ENCODE peak calls at places on chromosome 18, in four cellular contexts. S is omental fat pad, B is PC-3, I is Calu3. V is an unnamed sample.
A peak's percentile ranks its signal among the peaks of the same experiment; 100 is the strongest.

GRCh38 chr18:12307251-12307736 is 747 bp upstream of the TUBB6 start:
- DNase-seq in S (no peak), B (no peak), I (no peak), V (peak; percentile 42)

GRCh38 chr18:44969214-44969842 is 288.6 kb downstream of the SETBP1 start:
- DNase-seq in S (no peak), B (no peak), I (no peak), V (no peak)

GRCh38 chr18:56787392-56787791 is 136.2 kb downstream of the WDR7 start:
- DNase-seq in S (no peak), B (no peak), I (no peak), V (no peak)

GRCh38 chr18:3281456-3282400 is 19.8 kb downstream of the MYL12B start:
- DNase-seq in S (no peak), B (peak; percentile 96), I (no peak), V (peak; percentile 80)

GRCh38 chr18:76458522-76459311 is 36.3 kb downstream of the ZNF516 start:
- DNase-seq in S (no peak), B (no peak), I (no peak), V (no peak)

GRCh38 chr18:77205769-77206168 is 43.9 kb upstream of the GALR1 start:
- DNase-seq in S (no peak), B (no peak), I (no peak), V (no peak)

GRCh38 chr18:36811430-36811829 is 17.4 kb downstream of the TPGS2 start:
- DNase-seq in S (no peak), B (no peak), I (no peak), V (no peak)

GRCh38 chr18:59484796-59485328 is 125.8 kb upstream of the LMAN1 start:
- DNase-seq in S (no peak), B (peak; percentile 14), I (no peak), V (peak; percentile 85)

DNA sequence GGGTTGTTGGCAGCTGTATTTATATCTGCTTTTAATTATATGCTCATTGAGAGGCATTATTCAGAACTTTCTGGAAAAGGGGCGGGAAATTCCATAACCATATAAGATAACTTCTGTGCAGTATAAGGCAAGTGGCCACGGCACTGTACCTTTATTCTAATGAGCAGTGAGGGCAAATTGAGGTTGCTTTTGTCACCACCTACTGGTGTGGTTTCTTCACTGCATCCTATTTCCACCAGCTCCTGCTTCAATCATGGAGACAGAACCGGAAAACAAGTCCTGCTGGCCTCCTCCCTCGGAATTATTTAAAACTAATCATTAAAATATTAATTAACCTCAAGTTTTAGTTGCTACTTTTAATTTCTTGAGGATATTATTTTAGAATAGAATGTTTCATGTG is 759.4 kb downstream of the CBLN2 start:
- DNase-seq in S (no peak), B (peak; percentile 46), I (no peak), V (peak; percentile 34)
- TF ChIP-seq CTCF in S (no peak), B (peak; percentile 53), I (no peak), V (peak; percentile 49)

GRCh38 chr18:43396266-43396665 is 119.0 kb upstream of the SYT4 start:
- DNase-seq in S (no peak), B (peak; percentile 1), I (no peak), V (peak; percentile 33)
- TF ChIP-seq CTCF in S (no peak), B (peak; percentile 46), I (no peak), V (peak; percentile 49)

GRCh38 chr18:71001597-71001996 is 712.8 kb downstream of the SOCS6 start:
- DNase-seq in S (no peak), B (peak; percentile 24), I (no peak), V (no peak)

GRCh38 chr18:70998490-70998889 is 709.6 kb downstream of the SOCS6 start:
- DNase-seq in S (no peak), B (peak; percentile 9), I (no peak), V (peak; percentile 23)
- TF ChIP-seq CTCF in S (no peak), B (peak; percentile 21), I (no peak), V (no peak)

GRCh38 chr18:52484977-52485376 is 145.0 kb downstream of the DCC start:
- DNase-seq in S (no peak), B (peak; percentile 3), I (no peak), V (no peak)
- TF ChIP-seq CTCF in S (no peak), B (peak; percentile 26), I (no peak), V (no peak)

GRCh38 chr18:54776282-54776977 is 51.8 kb upstream of the RAB27B start:
- DNase-seq in S (no peak), B (peak; percentile 97), I (peak; percentile 81), V (peak; percentile 98)

GRCh38 chr18:54774971-54775665 is 53.2 kb upstream of the RAB27B start:
- DNase-seq in S (no peak), B (no peak), I (no peak), V (peak; percentile 69)

GRCh38 chr18:54774423-54774822 is 53.9 kb upstream of the RAB27B start:
- DNase-seq in S (no peak), B (no peak), I (no peak), V (no peak)

GRCh38 chr18:54777118-54777791 is 51.0 kb upstream of the RAB27B start:
- DNase-seq in S (no peak), B (peak; percentile 36), I (no peak), V (no peak)

GRCh38 chr18:54775686-54776085 is 52.6 kb upstream of the RAB27B start:
- DNase-seq in S (no peak), B (peak; percentile 77), I (peak; percentile 73), V (peak; percentile 78)
- TF ChIP-seq CTCF in S (no peak), B (peak; percentile 70), I (peak; percentile 70), V (peak; percentile 41)

GRCh38 chr18:23154823-23155517 is 19.7 kb downstream of the CABLES1 start:
- DNase-seq in S (no peak), B (peak; percentile 56), I (no peak), V (no peak)

GRCh38 chr18:23154021-23154420 is 18.7 kb downstream of the CABLES1 start:
- DNase-seq in S (no peak), B (no peak), I (no peak), V (no peak)

GRCh38 chr18:23155537-23155936 is 20.3 kb downstream of the CABLES1 start:
- DNase-seq in S (no peak), B (peak; percentile 54), I (no peak), V (peak; percentile 26)

GRCh38 chr18:23158058-23158457 is 22.8 kb downstream of the CABLES1 start:
- DNase-seq in S (no peak), B (no peak), I (no peak), V (no peak)

DNA sequence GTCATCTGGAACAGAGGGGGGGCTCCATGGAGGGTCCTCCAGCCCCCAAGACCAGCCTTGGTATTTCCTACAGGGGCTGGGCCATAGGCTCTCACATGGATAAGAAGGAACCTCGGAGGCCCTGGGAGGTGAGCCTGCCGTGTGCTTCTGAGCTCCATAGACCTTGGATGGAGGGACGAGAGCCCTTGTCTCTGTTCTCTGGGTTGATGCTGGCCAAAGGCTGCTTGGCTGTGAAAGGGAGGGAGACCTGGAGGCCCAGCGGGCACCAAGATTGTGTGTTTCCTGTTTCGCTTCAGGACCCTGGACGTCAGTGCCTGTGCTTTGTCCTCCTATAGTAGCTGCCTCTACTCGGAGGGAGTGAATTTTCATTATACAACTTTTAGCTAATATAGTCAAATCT is 20.8 kb downstream of the CABLES1 start:
- DNase-seq in S (no peak), B (no peak), I (no peak), V (no peak)
- TF ChIP-seq CTCF in S (no peak), B (no peak), I (no peak), V (no peak)

GRCh38 chr18:24443870-24444269 is 16.6 kb upstream of the HRH4 start:
- DNase-seq in S (no peak), B (no peak), I (no peak), V (no peak)

GRCh38 chr18:24446453-24446852 is 14.0 kb upstream of the HRH4 start:
- DNase-seq in S (no peak), B (no peak), I (no peak), V (no peak)

GRCh38 chr18:24447961-24448360 is 12.5 kb upstream of the HRH4 start:
- DNase-seq in S (no peak), B (no peak), I (no peak), V (no peak)

GRCh38 chr18:24446953-24447537 is 13.4 kb upstream of the HRH4 start:
- DNase-seq in S (no peak), B (peak; percentile 33), I (no peak), V (no peak)
- TF ChIP-seq CTCF in S (no peak), B (peak; percentile 47), I (no peak), V (no peak)

DNA sequence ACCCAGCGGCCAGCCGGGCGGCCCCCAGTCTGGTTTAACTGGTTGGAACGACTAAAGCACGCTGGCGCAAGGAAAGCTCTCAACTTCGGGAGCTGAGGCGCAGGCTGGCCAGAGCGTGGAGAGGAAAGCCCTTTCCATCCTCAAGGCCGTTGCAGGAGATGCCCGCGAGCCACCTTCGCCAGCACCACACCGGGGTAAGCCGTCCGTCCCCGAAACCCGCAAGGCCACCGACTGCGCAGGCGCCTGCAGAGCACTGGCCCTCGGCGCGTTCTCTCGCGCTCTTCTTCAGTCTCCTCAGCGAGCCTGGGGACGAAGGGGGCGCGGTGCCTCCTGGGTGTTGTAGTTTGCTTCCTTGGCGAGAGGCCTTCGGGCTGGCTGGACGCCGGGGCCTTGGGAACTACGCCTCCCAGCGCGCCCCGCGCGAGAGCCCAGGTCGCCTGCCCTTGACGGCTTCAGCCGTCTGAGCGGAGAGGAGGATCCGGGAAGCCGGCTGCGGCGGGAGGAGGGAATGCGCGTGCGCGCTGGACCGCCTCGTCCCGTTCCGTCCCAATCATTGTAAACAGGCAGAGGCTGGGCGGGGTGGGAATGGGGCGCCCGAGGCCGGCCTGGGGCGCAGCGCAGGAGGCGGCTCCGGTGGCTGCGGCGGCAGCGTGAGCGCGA is at the start of gene RALBP1:
- DNase-seq in S (peak; percentile 92), B (peak; percentile 99), I (peak; percentile 99), V (peak; percentile 99)
- TF ChIP-seq CTCF in S (no peak), B (peak; percentile 33), I (no peak), V (no peak)